ENCODE peak calls at places on chromosomes 6 and 20, in eight cellular contexts. One of them, this sample, is unnamed.

GRCh38 chr6:53961679-53962370 is 149.4 kb upstream of the MLIP start:
- DNase-seq in HCT116: no peak
- DNase-seq in substantia nigra: no peak
- DNase-seq in stimulated activated CD4-positive, alpha-beta T cell treated with anti-CD3 and anti-CD28 coated beads, Interleukin-12 subunit alpha, Interleukin-12 subunit beta, amount 100 ng/mL, for 48 hours: no peak
- DNase-seq in dermis blood vessel endothelial cell: no peak
- DNase-seq in epithelial cell of esophagus: no peak
- DNase-seq in endothelial cell: no peak
- DNase-seq in retina: peak; percentile 15
- DNase-seq in this sample: no peak

GRCh38 chr6:127347188-127347587 is 3.8 kb upstream of the ECHDC1 start:
- DNase-seq in HCT116: no peak
- DNase-seq in substantia nigra: no peak
- DNase-seq in stimulated activated CD4-positive, alpha-beta T cell treated with anti-CD3 and anti-CD28 coated beads, Interleukin-12 subunit alpha, Interleukin-12 subunit beta, amount 100 ng/mL, for 48 hours: no peak
- DNase-seq in dermis blood vessel endothelial cell: no peak
- DNase-seq in epithelial cell of esophagus: peak; percentile 87
- DNase-seq in endothelial cell: no peak
- DNase-seq in retina: no peak
- DNase-seq in this sample: peak; percentile 27

GRCh38 chr6:56624046-56624727 is 18.5 kb downstream of the DST start:
- DNase-seq in HCT116: no peak
- DNase-seq in substantia nigra: no peak
- DNase-seq in stimulated activated CD4-positive, alpha-beta T cell treated with anti-CD3 and anti-CD28 coated beads, Interleukin-12 subunit alpha, Interleukin-12 subunit beta, amount 100 ng/mL, for 48 hours: no peak
- DNase-seq in dermis blood vessel endothelial cell: no peak
- DNase-seq in epithelial cell of esophagus: no peak
- DNase-seq in endothelial cell: no peak
- DNase-seq in retina: no peak
- DNase-seq in this sample: no peak

GRCh38 chr6:150857062-150857905 is 8.2 kb upstream of the MTHFD1L start:
- DNase-seq in HCT116: peak; percentile 72
- DNase-seq in substantia nigra: no peak
- DNase-seq in stimulated activated CD4-positive, alpha-beta T cell treated with anti-CD3 and anti-CD28 coated beads, Interleukin-12 subunit alpha, Interleukin-12 subunit beta, amount 100 ng/mL, for 48 hours: no peak
- DNase-seq in dermis blood vessel endothelial cell: peak; percentile 98
- DNase-seq in epithelial cell of esophagus: peak; percentile 92
- DNase-seq in endothelial cell: no peak
- DNase-seq in retina: no peak
- DNase-seq in this sample: no peak

GRCh38 chr20:20407891-20408805 is 40.2 kb downstream of the INSM1 start:
- DNase-seq in HCT116: peak; percentile 3
- DNase-seq in substantia nigra: peak; percentile 41
- DNase-seq in stimulated activated CD4-positive, alpha-beta T cell treated with anti-CD3 and anti-CD28 coated beads, Interleukin-12 subunit alpha, Interleukin-12 subunit beta, amount 100 ng/mL, for 48 hours: no peak
- DNase-seq in dermis blood vessel endothelial cell: no peak
- DNase-seq in epithelial cell of esophagus: no peak
- DNase-seq in endothelial cell: no peak
- DNase-seq in retina: peak; percentile 54
- DNase-seq in this sample: no peak

GRCh38 chr20:32920066-32920465 is 61.3 kb downstream of the EFCAB8 start:
- DNase-seq in HCT116: no peak
- DNase-seq in substantia nigra: no peak
- DNase-seq in stimulated activated CD4-positive, alpha-beta T cell treated with anti-CD3 and anti-CD28 coated beads, Interleukin-12 subunit alpha, Interleukin-12 subunit beta, amount 100 ng/mL, for 48 hours: no peak
- DNase-seq in dermis blood vessel endothelial cell: no peak
- DNase-seq in epithelial cell of esophagus: no peak
- DNase-seq in endothelial cell: no peak
- DNase-seq in retina: no peak
- DNase-seq in this sample: no peak

GRCh38 chr6:56517155-56517745 is 125.4 kb downstream of the DST start:
- DNase-seq in HCT116: no peak
- DNase-seq in substantia nigra: no peak
- DNase-seq in stimulated activated CD4-positive, alpha-beta T cell treated with anti-CD3 and anti-CD28 coated beads, Interleukin-12 subunit alpha, Interleukin-12 subunit beta, amount 100 ng/mL, for 48 hours: no peak
- DNase-seq in dermis blood vessel endothelial cell: no peak
- DNase-seq in epithelial cell of esophagus: no peak
- DNase-seq in endothelial cell: no peak
- DNase-seq in retina: no peak
- DNase-seq in this sample: no peak

GRCh38 chr6:88455317-88455716 is 289.2 kb upstream of the CNR1 start:
- DNase-seq in HCT116: no peak
- DNase-seq in substantia nigra: peak; percentile 32
- DNase-seq in stimulated activated CD4-positive, alpha-beta T cell treated with anti-CD3 and anti-CD28 coated beads, Interleukin-12 subunit alpha, Interleukin-12 subunit beta, amount 100 ng/mL, for 48 hours: no peak
- DNase-seq in dermis blood vessel endothelial cell: no peak
- DNase-seq in epithelial cell of esophagus: no peak
- DNase-seq in endothelial cell: no peak
- DNase-seq in retina: no peak
- DNase-seq in this sample: no peak

GRCh38 chr20:17971571-17972013 is 2.8 kb downstream of the MGME1 start:
- DNase-seq in HCT116: no peak
- DNase-seq in substantia nigra: no peak
- DNase-seq in stimulated activated CD4-positive, alpha-beta T cell treated with anti-CD3 and anti-CD28 coated beads, Interleukin-12 subunit alpha, Interleukin-12 subunit beta, amount 100 ng/mL, for 48 hours: no peak
- DNase-seq in dermis blood vessel endothelial cell: peak; percentile 89
- DNase-seq in epithelial cell of esophagus: no peak
- DNase-seq in endothelial cell: no peak
- DNase-seq in retina: peak; percentile 34
- DNase-seq in this sample: no peak

GRCh38 chr20:7656662-7657061 is 283.6 kb downstream of the HAO1 start:
- DNase-seq in HCT116: no peak
- DNase-seq in substantia nigra: no peak
- DNase-seq in stimulated activated CD4-positive, alpha-beta T cell treated with anti-CD3 and anti-CD28 coated beads, Interleukin-12 subunit alpha, Interleukin-12 subunit beta, amount 100 ng/mL, for 48 hours: no peak
- DNase-seq in dermis blood vessel endothelial cell: no peak
- DNase-seq in epithelial cell of esophagus: no peak
- DNase-seq in endothelial cell: no peak
- DNase-seq in retina: no peak
- DNase-seq in this sample: no peak

GRCh38 chr20:4130404-4131189 is 115.2 kb upstream of the RNF24 start:
- DNase-seq in HCT116: no peak
- DNase-seq in substantia nigra: no peak
- DNase-seq in stimulated activated CD4-positive, alpha-beta T cell treated with anti-CD3 and anti-CD28 coated beads, Interleukin-12 subunit alpha, Interleukin-12 subunit beta, amount 100 ng/mL, for 48 hours: peak; percentile 36
- DNase-seq in dermis blood vessel endothelial cell: peak; percentile 64
- DNase-seq in epithelial cell of esophagus: peak; percentile 75
- DNase-seq in endothelial cell: no peak
- DNase-seq in retina: no peak
- DNase-seq in this sample: peak; percentile 90

GRCh38 chr6:90493332-90493731 is 93.5 kb downstream of the MAP3K7 start:
- DNase-seq in HCT116: no peak
- DNase-seq in substantia nigra: no peak
- DNase-seq in stimulated activated CD4-positive, alpha-beta T cell treated with anti-CD3 and anti-CD28 coated beads, Interleukin-12 subunit alpha, Interleukin-12 subunit beta, amount 100 ng/mL, for 48 hours: no peak
- DNase-seq in dermis blood vessel endothelial cell: peak; percentile 86
- DNase-seq in epithelial cell of esophagus: peak; percentile 54
- DNase-seq in endothelial cell: no peak
- DNase-seq in retina: no peak
- DNase-seq in this sample: no peak

GRCh38 chr6:133241088-133241900 is at the start of gene EYA4:
- DNase-seq in HCT116: no peak
- DNase-seq in substantia nigra: no peak
- DNase-seq in stimulated activated CD4-positive, alpha-beta T cell treated with anti-CD3 and anti-CD28 coated beads, Interleukin-12 subunit alpha, Interleukin-12 subunit beta, amount 100 ng/mL, for 48 hours: no peak
- DNase-seq in dermis blood vessel endothelial cell: peak; percentile 11
- DNase-seq in epithelial cell of esophagus: peak; percentile 27
- DNase-seq in endothelial cell: peak; percentile 67
- DNase-seq in retina: peak; percentile 72
- DNase-seq in this sample: no peak

GRCh38 chr6:170203212-170203611 is 87.7 kb downstream of the DLL1 start:
- DNase-seq in HCT116: no peak
- DNase-seq in substantia nigra: no peak
- DNase-seq in stimulated activated CD4-positive, alpha-beta T cell treated with anti-CD3 and anti-CD28 coated beads, Interleukin-12 subunit alpha, Interleukin-12 subunit beta, amount 100 ng/mL, for 48 hours: no peak
- DNase-seq in dermis blood vessel endothelial cell: no peak
- DNase-seq in epithelial cell of esophagus: peak; percentile 33
- DNase-seq in endothelial cell: no peak
- DNase-seq in retina: no peak
- DNase-seq in this sample: no peak

GRCh38 chr6:2157441-2158127 is 87.8 kb downstream of the GMDS start:
- DNase-seq in HCT116: peak; percentile 48
- DNase-seq in substantia nigra: no peak
- DNase-seq in stimulated activated CD4-positive, alpha-beta T cell treated with anti-CD3 and anti-CD28 coated beads, Interleukin-12 subunit alpha, Interleukin-12 subunit beta, amount 100 ng/mL, for 48 hours: no peak
- DNase-seq in dermis blood vessel endothelial cell: peak; percentile 14
- DNase-seq in epithelial cell of esophagus: peak; percentile 47
- DNase-seq in endothelial cell: no peak
- DNase-seq in retina: no peak
- DNase-seq in this sample: no peak

GRCh38 chr6:10968776-10969175 is 75.3 kb downstream of the ELOVL2 start:
- DNase-seq in HCT116: no peak
- DNase-seq in substantia nigra: no peak
- DNase-seq in stimulated activated CD4-positive, alpha-beta T cell treated with anti-CD3 and anti-CD28 coated beads, Interleukin-12 subunit alpha, Interleukin-12 subunit beta, amount 100 ng/mL, for 48 hours: no peak
- DNase-seq in dermis blood vessel endothelial cell: no peak
- DNase-seq in epithelial cell of esophagus: no peak
- DNase-seq in endothelial cell: no peak
- DNase-seq in retina: no peak
- DNase-seq in this sample: no peak

GRCh38 chr6:145736854-145737181 is 1.5 kb upstream of the EPM2A start:
- DNase-seq in HCT116: no peak
- DNase-seq in substantia nigra: no peak
- DNase-seq in stimulated activated CD4-positive, alpha-beta T cell treated with anti-CD3 and anti-CD28 coated beads, Interleukin-12 subunit alpha, Interleukin-12 subunit beta, amount 100 ng/mL, for 48 hours: no peak
- DNase-seq in dermis blood vessel endothelial cell: no peak
- DNase-seq in epithelial cell of esophagus: no peak
- DNase-seq in endothelial cell: no peak
- DNase-seq in retina: peak; percentile 27
- DNase-seq in this sample: no peak

GRCh38 chr6:18359237-18359885 is 27.8 kb upstream of the RNF144B start:
- DNase-seq in HCT116: no peak
- DNase-seq in substantia nigra: no peak
- DNase-seq in stimulated activated CD4-positive, alpha-beta T cell treated with anti-CD3 and anti-CD28 coated beads, Interleukin-12 subunit alpha, Interleukin-12 subunit beta, amount 100 ng/mL, for 48 hours: no peak
- DNase-seq in dermis blood vessel endothelial cell: no peak
- DNase-seq in epithelial cell of esophagus: no peak
- DNase-seq in endothelial cell: no peak
- DNase-seq in retina: no peak
- DNase-seq in this sample: peak; percentile 2

GRCh38 chr6:112413805-112414204 is 66.7 kb downstream of the RFPL4B start:
- DNase-seq in HCT116: no peak
- DNase-seq in substantia nigra: no peak
- DNase-seq in stimulated activated CD4-positive, alpha-beta T cell treated with anti-CD3 and anti-CD28 coated beads, Interleukin-12 subunit alpha, Interleukin-12 subunit beta, amount 100 ng/mL, for 48 hours: no peak
- DNase-seq in dermis blood vessel endothelial cell: no peak
- DNase-seq in epithelial cell of esophagus: peak; percentile 48
- DNase-seq in endothelial cell: no peak
- DNase-seq in retina: no peak
- DNase-seq in this sample: no peak

GRCh38 chr6:55293116-55293515 is 34.2 kb upstream of the GFRAL start:
- DNase-seq in HCT116: peak; percentile 18
- DNase-seq in substantia nigra: no peak
- DNase-seq in stimulated activated CD4-positive, alpha-beta T cell treated with anti-CD3 and anti-CD28 coated beads, Interleukin-12 subunit alpha, Interleukin-12 subunit beta, amount 100 ng/mL, for 48 hours: no peak
- DNase-seq in dermis blood vessel endothelial cell: peak; percentile 16
- DNase-seq in epithelial cell of esophagus: peak; percentile 36
- DNase-seq in endothelial cell: no peak
- DNase-seq in retina: no peak
- DNase-seq in this sample: no peak

GRCh38 chr6:97064578-97064977 is 140.1 kb downstream of the KLHL32 start:
- DNase-seq in HCT116: no peak
- DNase-seq in substantia nigra: no peak
- DNase-seq in stimulated activated CD4-positive, alpha-beta T cell treated with anti-CD3 and anti-CD28 coated beads, Interleukin-12 subunit alpha, Interleukin-12 subunit beta, amount 100 ng/mL, for 48 hours: no peak
- DNase-seq in dermis blood vessel endothelial cell: no peak
- DNase-seq in epithelial cell of esophagus: peak; percentile 11
- DNase-seq in endothelial cell: no peak
- DNase-seq in retina: no peak
- DNase-seq in this sample: no peak

GRCh38 chr20:49325981-49326380 is 48.1 kb upstream of the ZNFX1 start:
- DNase-seq in HCT116: no peak
- DNase-seq in substantia nigra: no peak
- DNase-seq in stimulated activated CD4-positive, alpha-beta T cell treated with anti-CD3 and anti-CD28 coated beads, Interleukin-12 subunit alpha, Interleukin-12 subunit beta, amount 100 ng/mL, for 48 hours: no peak
- DNase-seq in dermis blood vessel endothelial cell: no peak
- DNase-seq in epithelial cell of esophagus: no peak
- DNase-seq in endothelial cell: no peak
- DNase-seq in retina: no peak
- DNase-seq in this sample: no peak

GRCh38 chr20:13355386-13355785 is 134.3 kb downstream of the ISM1 start:
- DNase-seq in HCT116: no peak
- DNase-seq in substantia nigra: no peak
- DNase-seq in stimulated activated CD4-positive, alpha-beta T cell treated with anti-CD3 and anti-CD28 coated beads, Interleukin-12 subunit alpha, Interleukin-12 subunit beta, amount 100 ng/mL, for 48 hours: no peak
- DNase-seq in dermis blood vessel endothelial cell: no peak
- DNase-seq in epithelial cell of esophagus: peak; percentile 90
- DNase-seq in endothelial cell: no peak
- DNase-seq in retina: no peak
- DNase-seq in this sample: no peak

GRCh38 chr6:41371461-41371991 is 36.1 kb downstream of the NCR2 start:
- DNase-seq in HCT116: no peak
- DNase-seq in substantia nigra: no peak
- DNase-seq in stimulated activated CD4-positive, alpha-beta T cell treated with anti-CD3 and anti-CD28 coated beads, Interleukin-12 subunit alpha, Interleukin-12 subunit beta, amount 100 ng/mL, for 48 hours: no peak
- DNase-seq in dermis blood vessel endothelial cell: peak; percentile 57
- DNase-seq in epithelial cell of esophagus: peak; percentile 7
- DNase-seq in endothelial cell: peak; percentile 68
- DNase-seq in retina: peak; percentile 84
- DNase-seq in this sample: no peak

GRCh38 chr6:23174781-23175361 is 605.5 kb downstream of the HDGFL1 start:
- DNase-seq in HCT116: peak; percentile 55
- DNase-seq in substantia nigra: no peak
- DNase-seq in stimulated activated CD4-positive, alpha-beta T cell treated with anti-CD3 and anti-CD28 coated beads, Interleukin-12 subunit alpha, Interleukin-12 subunit beta, amount 100 ng/mL, for 48 hours: no peak
- DNase-seq in dermis blood vessel endothelial cell: no peak
- DNase-seq in epithelial cell of esophagus: peak; percentile 90
- DNase-seq in endothelial cell: no peak
- DNase-seq in retina: no peak
- DNase-seq in this sample: no peak

GRCh38 chr6:37637562-37638413 is 59.9 kb downstream of the MDGA1 start:
- DNase-seq in HCT116: no peak
- DNase-seq in substantia nigra: no peak
- DNase-seq in stimulated activated CD4-positive, alpha-beta T cell treated with anti-CD3 and anti-CD28 coated beads, Interleukin-12 subunit alpha, Interleukin-12 subunit beta, amount 100 ng/mL, for 48 hours: no peak
- DNase-seq in dermis blood vessel endothelial cell: no peak
- DNase-seq in epithelial cell of esophagus: peak; percentile 43
- DNase-seq in endothelial cell: no peak
- DNase-seq in retina: no peak
- DNase-seq in this sample: no peak

GRCh38 chr20:58688838-58689237 is 3.8 kb upstream of the NPEPL1 start:
- DNase-seq in HCT116: no peak
- DNase-seq in substantia nigra: no peak
- DNase-seq in stimulated activated CD4-positive, alpha-beta T cell treated with anti-CD3 and anti-CD28 coated beads, Interleukin-12 subunit alpha, Interleukin-12 subunit beta, amount 100 ng/mL, for 48 hours: no peak
- DNase-seq in dermis blood vessel endothelial cell: peak; percentile 46
- DNase-seq in epithelial cell of esophagus: no peak
- DNase-seq in endothelial cell: peak; percentile 24
- DNase-seq in retina: no peak
- DNase-seq in this sample: peak; percentile 33

GRCh38 chr20:38065764-38066375 is 32.3 kb downstream of the RPRD1B start:
- DNase-seq in HCT116: no peak
- DNase-seq in substantia nigra: peak; percentile 1
- DNase-seq in stimulated activated CD4-positive, alpha-beta T cell treated with anti-CD3 and anti-CD28 coated beads, Interleukin-12 subunit alpha, Interleukin-12 subunit beta, amount 100 ng/mL, for 48 hours: no peak
- DNase-seq in dermis blood vessel endothelial cell: no peak
- DNase-seq in epithelial cell of esophagus: no peak
- DNase-seq in endothelial cell: no peak
- DNase-seq in retina: no peak
- DNase-seq in this sample: no peak

GRCh38 chr6:33824461-33825154 is 20.8 kb upstream of the MLN start:
- DNase-seq in HCT116: peak; percentile 18
- DNase-seq in substantia nigra: no peak
- DNase-seq in stimulated activated CD4-positive, alpha-beta T cell treated with anti-CD3 and anti-CD28 coated beads, Interleukin-12 subunit alpha, Interleukin-12 subunit beta, amount 100 ng/mL, for 48 hours: no peak
- DNase-seq in dermis blood vessel endothelial cell: peak; percentile 71
- DNase-seq in epithelial cell of esophagus: peak; percentile 49
- DNase-seq in endothelial cell: peak; percentile 42
- DNase-seq in retina: no peak
- DNase-seq in this sample: no peak

GRCh38 chr6:9507136-9507895 is 907.6 kb downstream of the TFAP2A start:
- DNase-seq in HCT116: no peak
- DNase-seq in substantia nigra: no peak
- DNase-seq in stimulated activated CD4-positive, alpha-beta T cell treated with anti-CD3 and anti-CD28 coated beads, Interleukin-12 subunit alpha, Interleukin-12 subunit beta, amount 100 ng/mL, for 48 hours: no peak
- DNase-seq in dermis blood vessel endothelial cell: no peak
- DNase-seq in epithelial cell of esophagus: no peak
- DNase-seq in endothelial cell: no peak
- DNase-seq in retina: no peak
- DNase-seq in this sample: no peak

GRCh38 chr20:5135363-5136012 is 8.7 kb downstream of the CDS2 start:
- DNase-seq in HCT116: no peak
- DNase-seq in substantia nigra: peak; percentile 70
- DNase-seq in stimulated activated CD4-positive, alpha-beta T cell treated with anti-CD3 and anti-CD28 coated beads, Interleukin-12 subunit alpha, Interleukin-12 subunit beta, amount 100 ng/mL, for 48 hours: no peak
- DNase-seq in dermis blood vessel endothelial cell: no peak
- DNase-seq in epithelial cell of esophagus: no peak
- DNase-seq in endothelial cell: no peak
- DNase-seq in retina: no peak
- DNase-seq in this sample: no peak

GRCh38 chr6:131949909-131950766 is 1.0 kb downstream of the CCN2 start:
- DNase-seq in HCT116: peak; percentile 32
- DNase-seq in substantia nigra: peak; percentile 65
- DNase-seq in stimulated activated CD4-positive, alpha-beta T cell treated with anti-CD3 and anti-CD28 coated beads, Interleukin-12 subunit alpha, Interleukin-12 subunit beta, amount 100 ng/mL, for 48 hours: no peak
- DNase-seq in dermis blood vessel endothelial cell: peak; percentile 77
- DNase-seq in epithelial cell of esophagus: peak; percentile 76
- DNase-seq in endothelial cell: peak; percentile 83
- DNase-seq in retina: peak; percentile 89
- DNase-seq in this sample: no peak

GRCh38 chr6:14276667-14277404 is 159.3 kb downstream of the CD83 start:
- DNase-seq in HCT116: no peak
- DNase-seq in substantia nigra: no peak
- DNase-seq in stimulated activated CD4-positive, alpha-beta T cell treated with anti-CD3 and anti-CD28 coated beads, Interleukin-12 subunit alpha, Interleukin-12 subunit beta, amount 100 ng/mL, for 48 hours: no peak
- DNase-seq in dermis blood vessel endothelial cell: no peak
- DNase-seq in epithelial cell of esophagus: no peak
- DNase-seq in endothelial cell: no peak
- DNase-seq in retina: no peak
- DNase-seq in this sample: peak; percentile 30

This sample was measured in HL-60.